ENCODE peak calls at places on chromosome 16, in seven cellular contexts. W is thoracic aorta, S is ovary, P is PC-3, Y is cardiac fibroblast, N is AG04450, X is NB4. U is an unnamed sample.

GRCh38 chr16:86878290-86879160 is 300.2 kb downstream of the FOXL1 start:
- DNase-seq in Y (no peak), W (no peak), P (no peak), N (no peak), S (no peak), X (no peak), U (no peak)

GRCh38 chr16:87404764-87405625 is 12.9 kb downstream of the MAP1LC3B start:
- DNase-seq in S (peak; percentile 30), P (no peak), W (no peak), Y (no peak), N (no peak), X (no peak), U (no peak)

GRCh38 chr16:71807905-71808592 is 585 bp downstream of the AP1G1 start:
- DNase-seq in N (no peak), X (peak; percentile 55), W (no peak), P (no peak), Y (peak; percentile 19), S (no peak), U (no peak)

GRCh38 chr16:27305342-27305741 is 8.4 kb upstream of the IL4R start:
- DNase-seq in X (peak; percentile 48), Y (peak; percentile 75), P (no peak), W (no peak), S (no peak), N (no peak), U (no peak)

GRCh38 chr16:81779540-81780320 is 639 bp downstream of the PLCG2 start:
- DNase-seq in W (no peak), N (no peak), Y (no peak), S (no peak), P (no peak), X (peak; percentile 69), U (peak; percentile 48)

GRCh38 chr16:27408602-27409031 is 6.6 kb downstream of the IL21R start:
- DNase-seq in N (no peak), S (no peak), W (no peak), X (no peak), Y (no peak), P (no peak), U (peak; percentile 80)

GRCh38 chr16:80803341-80804060 is 897 bp downstream of the CDYL2 start:
- DNase-seq in S (peak; percentile 39), P (peak; percentile 12), N (no peak), W (no peak), Y (peak; percentile 13), X (peak; percentile 22), U (peak; percentile 54)

GRCh38 chr16:82507271-82507670 is 119.5 kb upstream of the CDH13 start:
- DNase-seq in P (no peak), X (no peak), S (no peak), N (no peak), W (no peak), Y (no peak), U (no peak)

GRCh38 chr16:24568392-24568791 is 29.0 kb downstream of the RBBP6 start:
- DNase-seq in N (no peak), S (no peak), X (peak; percentile 6), W (no peak), P (peak; percentile 39), Y (peak; percentile 41), U (no peak)

GRCh38 chr16:1706386-1707192 is 594 bp downstream of the MAPK8IP3 start:
- DNase-seq in X (peak; percentile 48), S (no peak), N (no peak), Y (peak; percentile 34), P (no peak), W (no peak), U (peak; percentile 60)

GRCh38 chr16:66592814-66593213 is 11.7 kb upstream of the CMTM3 start:
- DNase-seq in W (no peak), P (no peak), N (no peak), Y (no peak), X (no peak), S (no peak), U (no peak)

GRCh38 chr16:997440-998051 is 16.0 kb downstream of the SOX8 start:
- DNase-seq in Y (peak; percentile 72), N (no peak), W (no peak), P (peak; percentile 57), X (peak; percentile 9), S (no peak), U (no peak)

GRCh38 chr16:85523602-85524364 is 89.3 kb upstream of the GSE1 start:
- DNase-seq in N (no peak), S (peak; percentile 71), P (no peak), Y (peak; percentile 75), X (peak; percentile 44), W (no peak), U (no peak)

GRCh38 chr16:31428638-31429247 is 583 bp upstream of the COX6A2 start:
- DNase-seq in W (no peak), S (no peak), P (peak; percentile 11), Y (no peak), X (no peak), N (no peak), U (no peak)

GRCh38 chr16:70778901-70779309 is 22.1 kb downstream of the VAC14 start:
- DNase-seq in N (peak; percentile 89), P (peak; percentile 72), W (no peak), S (peak; percentile 90), Y (peak; percentile 88), X (no peak), U (no peak)

GRCh38 chr16:85265161-85265784 is 153.0 kb upstream of the CIBAR2 start:
- DNase-seq in N (no peak), S (no peak), Y (no peak), X (no peak), P (no peak), W (no peak), U (no peak)

GRCh38 chr16:1643521-1643920 is 31.4 kb downstream of the CRAMP1 start:
- DNase-seq in Y (no peak), P (no peak), N (no peak), W (no peak), X (no peak), S (no peak), U (no peak)

GRCh38 chr16:65195998-65196397 is 74.1 kb upstream of the CDH11 start:
- DNase-seq in S (no peak), W (no peak), P (peak; percentile 47), X (no peak), N (no peak), Y (no peak), U (no peak)

GRCh38 chr16:84582958-84583516 is 34.8 kb downstream of the COTL1 start:
- DNase-seq in W (no peak), P (no peak), Y (peak; percentile 57), N (peak; percentile 45), X (no peak), S (no peak), U (no peak)

GRCh38 chr16:86025706-86026105 is 126.7 kb downstream of the IRF8 start:
- DNase-seq in P (no peak), N (no peak), S (peak; percentile 18), W (no peak), X (peak; percentile 77), Y (no peak), U (no peak)

GRCh38 chr16:74742051-74742481 is 32.6 kb downstream of the FA2H start:
- DNase-seq in X (peak; percentile 71), S (no peak), P (no peak), W (no peak), N (no peak), Y (peak; percentile 36), U (no peak)

GRCh38 chr16:70693231-70693671 is 7.4 kb upstream of the MTSS2 start:
- DNase-seq in N (no peak), X (no peak), S (peak; percentile 68), P (no peak), Y (peak; percentile 53), W (no peak), U (no peak)

GRCh38 chr16:18582902-18583301 is 21.0 kb upstream of the NOMO2 start:
- DNase-seq in Y (no peak), N (no peak), P (no peak), X (no peak), W (no peak), S (no peak), U (no peak)

GRCh38 chr16:23081675-23082119 is 67.6 kb downstream of the USP31 start:
- DNase-seq in S (no peak), X (no peak), N (no peak), Y (peak; percentile 13), P (no peak), W (no peak), U (no peak)
- TF ChIP-seq CTCF in S (no peak), X (no peak), N (no peak), Y (peak; percentile 17), P (no peak), W (no peak), U (no peak)

DNA sequence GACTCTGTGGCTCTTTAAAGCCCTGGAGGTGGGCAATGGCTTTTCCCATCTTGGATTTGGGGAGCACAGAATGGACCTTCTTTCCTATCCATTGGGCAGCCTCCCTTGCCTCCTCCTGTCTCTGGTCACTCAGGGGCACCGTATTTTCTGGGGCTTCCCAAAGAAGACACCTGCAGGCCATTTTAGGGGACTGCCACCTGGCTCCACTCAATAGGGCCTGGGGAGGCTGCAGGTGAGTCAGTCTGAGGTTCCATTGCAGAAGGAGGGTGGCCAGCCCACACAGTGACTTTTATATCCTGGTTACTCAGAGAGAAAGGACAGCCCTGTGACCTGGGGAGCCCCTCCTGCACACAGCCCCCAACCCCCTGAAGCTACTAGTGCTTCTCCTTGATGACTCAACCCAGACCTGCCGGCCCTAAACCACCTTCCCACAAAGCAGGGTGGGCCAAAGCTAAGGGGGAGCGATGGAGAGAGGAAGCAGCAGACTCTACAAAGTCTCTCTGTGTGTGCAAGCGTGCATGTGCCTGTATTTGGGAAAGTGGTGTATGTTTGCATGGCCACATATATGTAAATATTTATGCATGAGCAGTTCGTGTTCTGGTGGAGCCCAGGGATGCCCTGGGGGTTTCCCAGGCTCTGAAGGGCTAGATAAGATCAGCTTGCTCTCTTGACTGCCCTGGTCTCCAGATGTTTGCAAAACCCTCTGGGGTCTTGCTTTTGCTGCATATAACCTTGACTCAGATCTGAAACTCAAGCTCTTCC is 5.0 kb downstream of the CX3CL1 start:
- DNase-seq in P (peak; percentile 73), N (peak; percentile 79), X (peak; percentile 18), Y (no peak), S (no peak), W (no peak), U (peak; percentile 93)
- H3K4me3 ChIP-seq in P (peak overlapping the region; percentile 29), N (no peak overlapping the region), X (no peak overlapping the region), Y (no peak overlapping the region), S (no peak overlapping the region), W (no peak overlapping the region), U (no peak overlapping the region)

GRCh38 chr16:11976850-11977205 is 294 bp downstream of the SNX29 start:
- DNase-seq in N (no peak), P (no peak), X (no peak), Y (no peak), W (no peak), S (no peak), U (no peak)

GRCh38 chr16:11968577-11968976 is 3.6 kb downstream of the TNFRSF17 start:
- DNase-seq in X (no peak), N (no peak), Y (no peak), W (no peak), S (no peak), P (no peak), U (no peak)

GRCh38 chr16:11973065-11973464 is 3.5 kb upstream of the SNX29 start:
- DNase-seq in N (no peak), P (no peak), X (no peak), Y (no peak), S (no peak), W (no peak), U (no peak)

GRCh38 chr16:11967195-11967911 is 2.3 kb downstream of the TNFRSF17 start:
- DNase-seq in S (no peak), N (no peak), X (no peak), W (no peak), Y (no peak), P (no peak), U (no peak)

GRCh38 chr16:11972128-11972527 is 4.4 kb upstream of the SNX29 start:
- DNase-seq in P (peak; percentile 23), N (no peak), W (no peak), S (no peak), Y (no peak), X (peak; percentile 22), U (no peak)
- TF ChIP-seq CTCF in P (peak; percentile 41), N (peak; percentile 43), W (no peak), S (no peak), Y (no peak), X (peak; percentile 28), U (peak; percentile 9)

GRCh38 chr16:29825145-29826044 is 5.1 kb downstream of the MVP start:
- DNase-seq in X (no peak), Y (peak; percentile 75), N (peak; percentile 80), W (no peak), S (peak; percentile 81), P (peak; percentile 70), U (peak; percentile 77)
- H3K4me3 ChIP-seq in X (no peak overlapping the region), Y (peak overlapping the region; percentile 28), N (peak overlapping the region; percentile 49), W (peak overlapping the region; percentile 60), S (no peak overlapping the region), P (peak overlapping the region; percentile 34), U (no peak overlapping the region)